ENCODE peak calls at places on chromosomes 2 and 18, in ten cellular contexts. One of them, this sample, is unnamed. For H3K9me3, the result is how much of the 10 kb centered on the place peaks cover.

GRCh38 chr2:189943009-189943408 is 119.5 kb downstream of the MSTN start:
- DNase-seq in PC-3: no peak
- DNase-seq in IMR-90: no peak
- DNase-seq in H9: no peak
- DNase-seq in HCT116: no peak
- DNase-seq in GM23248: no peak
- DNase-seq in fibroblast of lung: no peak
- DNase-seq in GM12878: no peak
- DNase-seq in neuronal stem cell: no peak
- DNase-seq in OCI-LY7: no peak
- DNase-seq in this sample: no peak

GRCh38 chr2:71538656-71539265 is 85.4 kb downstream of the DYSF start:
- DNase-seq in PC-3: no peak
- DNase-seq in IMR-90: no peak
- DNase-seq in H9: peak
- DNase-seq in HCT116: no peak
- DNase-seq in GM23248: no peak
- DNase-seq in fibroblast of lung: no peak
- DNase-seq in GM12878: no peak
- DNase-seq in neuronal stem cell: no peak
- DNase-seq in OCI-LY7: no peak
- DNase-seq in this sample: no peak

GRCh38 chr2:127566576-127566975 is 31.1 kb downstream of the MYO7B start:
- DNase-seq in PC-3: no peak
- DNase-seq in IMR-90: no peak
- DNase-seq in H9: peak
- DNase-seq in HCT116: no peak
- DNase-seq in GM23248: no peak
- DNase-seq in fibroblast of lung: no peak
- DNase-seq in GM12878: no peak
- DNase-seq in neuronal stem cell: no peak
- DNase-seq in OCI-LY7: no peak
- DNase-seq in this sample: no peak

GRCh38 chr2:216590780-216591179 is 42.4 kb upstream of the IGFBP2 start:
- DNase-seq in PC-3: no peak
- DNase-seq in IMR-90: peak
- DNase-seq in H9: peak
- DNase-seq in HCT116: no peak
- DNase-seq in GM23248: peak
- DNase-seq in fibroblast of lung: peak
- DNase-seq in GM12878: no peak
- DNase-seq in neuronal stem cell: no peak
- DNase-seq in OCI-LY7: no peak
- DNase-seq in this sample: no peak

GRCh38 chr2:135744761-135745314 is 3.2 kb downstream of the UBXN4 start:
- DNase-seq in PC-3: peak
- DNase-seq in IMR-90: peak
- DNase-seq in H9: peak
- DNase-seq in HCT116: no peak
- DNase-seq in GM23248: peak
- DNase-seq in fibroblast of lung: peak
- DNase-seq in GM12878: no peak
- DNase-seq in neuronal stem cell: no peak
- DNase-seq in OCI-LY7: peak
- DNase-seq in this sample: peak

GRCh38 chr2:71607490-71607889 is 154.1 kb downstream of the DYSF start:
- DNase-seq in PC-3: no peak
- DNase-seq in IMR-90: no peak
- DNase-seq in H9: peak
- DNase-seq in HCT116: no peak
- DNase-seq in GM23248: no peak
- DNase-seq in fibroblast of lung: no peak
- DNase-seq in GM12878: no peak
- DNase-seq in neuronal stem cell: no peak
- DNase-seq in OCI-LY7: no peak
- DNase-seq in this sample: no peak

GRCh38 chr2:216678813-216679657 is 16.3 kb downstream of the IGFBP5 start:
- DNase-seq in PC-3: no peak
- DNase-seq in IMR-90: no peak
- DNase-seq in H9: no peak
- DNase-seq in HCT116: no peak
- DNase-seq in GM23248: no peak
- DNase-seq in fibroblast of lung: no peak
- DNase-seq in GM12878: no peak
- DNase-seq in neuronal stem cell: no peak
- DNase-seq in OCI-LY7: no peak
- DNase-seq in this sample: no peak

GRCh38 chr2:233936089-233936488 is 18.9 kb downstream of the TRPM8 start:
- DNase-seq in PC-3: no peak
- DNase-seq in IMR-90: no peak
- DNase-seq in H9: no peak
- DNase-seq in HCT116: no peak
- DNase-seq in GM23248: no peak
- DNase-seq in fibroblast of lung: no peak
- DNase-seq in GM12878: no peak
- DNase-seq in neuronal stem cell: no peak
- DNase-seq in OCI-LY7: no peak
- DNase-seq in this sample: no peak

GRCh38 chr2:43759195-43759594 is 14.6 kb upstream of the DYNC2LI1 start:
- DNase-seq in PC-3: peak
- DNase-seq in IMR-90: peak
- DNase-seq in H9: no peak
- DNase-seq in HCT116: peak
- DNase-seq in GM23248: peak
- DNase-seq in fibroblast of lung: peak
- DNase-seq in GM12878: no peak
- DNase-seq in neuronal stem cell: no peak
- DNase-seq in OCI-LY7: no peak
- DNase-seq in this sample: no peak

GRCh38 chr2:240557101-240557751 is 562 bp downstream of the ANKMY1 start:
- DNase-seq in PC-3: no peak
- DNase-seq in IMR-90: no peak
- DNase-seq in H9: peak
- DNase-seq in HCT116: no peak
- DNase-seq in GM23248: peak
- DNase-seq in fibroblast of lung: no peak
- DNase-seq in GM12878: no peak
- DNase-seq in neuronal stem cell: no peak
- DNase-seq in OCI-LY7: no peak
- DNase-seq in this sample: no peak

GRCh38 chr2:74515271-74516069 is 1.2 kb downstream of the TLX2 start:
- DNase-seq in PC-3: no peak
- DNase-seq in IMR-90: no peak
- DNase-seq in H9: peak
- DNase-seq in HCT116: no peak
- DNase-seq in GM23248: peak
- DNase-seq in fibroblast of lung: no peak
- DNase-seq in GM12878: no peak
- DNase-seq in neuronal stem cell: no peak
- DNase-seq in OCI-LY7: no peak
- DNase-seq in this sample: no peak

GRCh38 chr2:188307850-188308283 is 16.2 kb downstream of the GULP1 start:
- DNase-seq in PC-3: peak
- DNase-seq in IMR-90: no peak
- DNase-seq in H9: no peak
- DNase-seq in HCT116: no peak
- DNase-seq in GM23248: no peak
- DNase-seq in fibroblast of lung: no peak
- DNase-seq in GM12878: no peak
- DNase-seq in neuronal stem cell: no peak
- DNase-seq in OCI-LY7: no peak
- DNase-seq in this sample: no peak

GRCh38 chr2:197453914-197454398 is 604 bp downstream of the COQ10B start:
- DNase-seq in PC-3: no peak
- DNase-seq in IMR-90: peak
- DNase-seq in H9: peak
- DNase-seq in HCT116: peak
- DNase-seq in GM23248: no peak
- DNase-seq in fibroblast of lung: peak
- DNase-seq in GM12878: peak
- DNase-seq in neuronal stem cell: no peak
- DNase-seq in OCI-LY7: no peak
- DNase-seq in this sample: peak

DNA sequence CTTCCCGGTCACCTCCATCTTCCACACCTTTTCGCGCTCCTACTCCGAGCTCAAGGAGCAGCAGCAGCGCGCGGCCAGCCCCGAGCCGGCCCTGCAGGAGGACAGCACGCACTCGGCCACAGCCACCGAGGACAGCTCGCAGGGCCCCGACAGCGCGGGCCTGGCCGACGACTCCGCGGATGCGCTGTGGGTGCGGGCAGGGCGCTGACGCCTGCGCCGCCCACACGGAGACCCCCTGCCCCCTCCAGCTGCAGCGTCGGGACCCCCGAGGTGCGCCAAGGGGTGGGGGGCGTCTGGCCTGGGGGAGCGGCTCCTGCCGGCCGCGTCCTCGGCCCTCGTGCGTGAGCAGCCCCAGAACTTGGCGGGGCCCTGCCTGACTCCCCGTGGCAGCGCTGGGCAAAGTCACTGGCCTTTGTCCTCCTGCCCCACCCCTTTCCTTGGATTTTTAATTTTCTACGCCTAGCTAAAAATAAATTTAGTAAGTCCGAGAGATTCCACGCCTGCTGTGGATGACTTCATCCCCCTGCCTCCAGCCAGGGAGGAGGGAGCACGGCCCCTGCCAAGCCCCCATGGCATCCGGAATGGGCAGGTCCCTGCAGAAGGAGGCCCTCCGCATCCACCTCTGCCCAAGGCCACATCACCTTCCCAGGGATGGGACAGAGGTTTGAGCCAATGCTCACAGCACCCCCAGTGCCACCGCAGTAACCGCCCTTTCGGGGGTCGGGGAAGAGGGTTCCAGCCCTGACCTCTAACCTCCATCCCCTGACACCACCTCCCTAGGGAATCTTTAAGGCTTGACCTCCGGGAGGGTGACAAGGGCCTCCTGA is 51.6 kb downstream of the SLC66A2 start:
- DNase-seq in PC-3: no peak
- DNase-seq in IMR-90: no peak
- DNase-seq in H9: peak
- DNase-seq in HCT116: no peak
- DNase-seq in GM23248: no peak
- DNase-seq in fibroblast of lung: no peak
- DNase-seq in GM12878: no peak
- DNase-seq in neuronal stem cell: no peak
- DNase-seq in OCI-LY7: no peak
- DNase-seq in this sample: no peak
- H3K9me3 ChIP-seq in PC-3: under half
- H3K9me3 ChIP-seq in IMR-90: under half
- H3K9me3 ChIP-seq in H9: under half
- H3K9me3 ChIP-seq in HCT116: under half
- H3K9me3 ChIP-seq in GM23248: under half
- H3K9me3 ChIP-seq in fibroblast of lung: under half
- H3K9me3 ChIP-seq in GM12878: under half
- H3K9me3 ChIP-seq in neuronal stem cell: under half
- H3K9me3 ChIP-seq in OCI-LY7: under half
- H3K9me3 ChIP-seq in this sample: under half

GRCh38 chr2:26414291-26414690 is 12.6 kb downstream of the DRC1 start:
- DNase-seq in PC-3: no peak
- DNase-seq in IMR-90: peak
- DNase-seq in H9: no peak
- DNase-seq in HCT116: no peak
- DNase-seq in GM23248: peak
- DNase-seq in fibroblast of lung: no peak
- DNase-seq in GM12878: no peak
- DNase-seq in neuronal stem cell: no peak
- DNase-seq in OCI-LY7: no peak
- DNase-seq in this sample: no peak
- H2AFZ ChIP-seq in PC-3: no peak
- H2AFZ ChIP-seq in IMR-90: no peak
- H2AFZ ChIP-seq in H9: no peak
- H2AFZ ChIP-seq in HCT116: no peak
- H2AFZ ChIP-seq in GM23248: no peak
- H2AFZ ChIP-seq in fibroblast of lung: no peak
- H2AFZ ChIP-seq in GM12878: no peak
- H2AFZ ChIP-seq in neuronal stem cell: peak
- H2AFZ ChIP-seq in OCI-LY7: no peak
- H2AFZ ChIP-seq in this sample: no peak

DNA sequence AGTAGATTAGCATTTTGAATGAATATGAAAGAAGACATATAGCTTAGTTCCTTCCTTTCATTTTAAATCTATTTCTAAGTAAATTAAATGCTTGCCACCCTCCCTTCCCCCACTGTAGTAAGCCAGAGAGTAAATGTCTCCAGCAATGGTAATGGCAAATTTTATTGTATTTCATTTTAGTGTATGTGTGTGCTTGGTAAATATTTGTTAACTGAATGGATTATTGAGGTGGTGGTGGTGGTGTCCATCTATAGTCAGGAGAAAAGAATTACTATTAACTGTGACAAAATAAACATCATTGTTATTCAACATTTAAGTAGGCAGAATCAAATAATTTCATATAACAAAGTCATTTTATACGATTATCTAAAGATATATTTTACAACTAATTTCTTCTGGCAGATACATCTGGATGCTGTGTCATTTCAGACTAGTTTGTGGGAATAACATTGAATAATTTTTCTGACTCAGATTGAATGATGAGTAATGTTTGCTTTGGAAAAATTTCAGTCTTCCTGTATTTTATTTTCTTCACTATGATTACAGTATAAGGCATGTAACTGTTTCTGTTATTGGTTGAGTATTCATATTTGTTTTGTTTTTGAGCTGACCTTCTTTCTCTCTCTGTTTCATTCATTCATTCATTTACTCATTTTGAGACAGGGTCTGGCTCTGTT is 18.3 kb downstream of the ASXL3 start:
- DNase-seq in PC-3: peak
- DNase-seq in IMR-90: peak
- DNase-seq in H9: no peak
- DNase-seq in HCT116: no peak
- DNase-seq in GM23248: peak
- DNase-seq in fibroblast of lung: peak
- DNase-seq in GM12878: no peak
- DNase-seq in neuronal stem cell: no peak
- DNase-seq in OCI-LY7: no peak
- DNase-seq in this sample: no peak
- H3K4me2 ChIP-seq in PC-3: peak
- H3K4me2 ChIP-seq in IMR-90: no peak
- H3K4me2 ChIP-seq in H9: no peak
- H3K4me2 ChIP-seq in HCT116: no peak
- H3K4me2 ChIP-seq in GM23248: no peak
- H3K4me2 ChIP-seq in fibroblast of lung: no peak
- H3K4me2 ChIP-seq in GM12878: no peak
- H3K4me2 ChIP-seq in neuronal stem cell: no peak
- H3K4me2 ChIP-seq in OCI-LY7: no peak
- H3K4me2 ChIP-seq in this sample: no peak

GRCh38 chr18:73220639-73221038 is 352.9 kb upstream of the NETO1 start:
- DNase-seq in PC-3: no peak
- DNase-seq in IMR-90: no peak
- DNase-seq in H9: no peak
- DNase-seq in HCT116: no peak
- DNase-seq in GM23248: no peak
- DNase-seq in fibroblast of lung: no peak
- DNase-seq in GM12878: no peak
- DNase-seq in neuronal stem cell: no peak
- DNase-seq in OCI-LY7: no peak
- DNase-seq in this sample: no peak

GRCh38 chr18:73214970-73215369 is 347.2 kb upstream of the NETO1 start:
- DNase-seq in PC-3: no peak
- DNase-seq in IMR-90: no peak
- DNase-seq in H9: no peak
- DNase-seq in HCT116: no peak
- DNase-seq in GM23248: no peak
- DNase-seq in fibroblast of lung: no peak
- DNase-seq in GM12878: no peak
- DNase-seq in neuronal stem cell: no peak
- DNase-seq in OCI-LY7: no peak
- DNase-seq in this sample: no peak

GRCh38 chr18:73218293-73218692 is 350.5 kb upstream of the NETO1 start:
- DNase-seq in PC-3: no peak
- DNase-seq in IMR-90: no peak
- DNase-seq in H9: no peak
- DNase-seq in HCT116: no peak
- DNase-seq in GM23248: no peak
- DNase-seq in fibroblast of lung: no peak
- DNase-seq in GM12878: no peak
- DNase-seq in neuronal stem cell: no peak
- DNase-seq in OCI-LY7: no peak
- DNase-seq in this sample: no peak
- H3K9me3 ChIP-seq in PC-3: under half
- H3K9me3 ChIP-seq in IMR-90: under half
- H3K9me3 ChIP-seq in H9: under half
- H3K9me3 ChIP-seq in HCT116: under half
- H3K9me3 ChIP-seq in GM23248: under half
- H3K9me3 ChIP-seq in fibroblast of lung: under half
- H3K9me3 ChIP-seq in GM12878: under half
- H3K9me3 ChIP-seq in neuronal stem cell: under half
- H3K9me3 ChIP-seq in OCI-LY7: under half
- H3K9me3 ChIP-seq in this sample: under half

This sample was measured in MM.1S.